ENCODE peak calls at places on chromosomes 7 and 10, in five cellular contexts. Q is bronchial epithelial cell, J is astrocyte of the spinal cord, S is A549, M is fibroblast of pulmonary artery. L is an unnamed sample.
A peak's percentile ranks its signal among the peaks of the same experiment; 100 is the strongest.

GRCh38 chr10:117222552-117223412 is 18.1 kb upstream of the SLC18A2 start:
- DNase-seq in Q (no peak), M (no peak), S (no peak), J (no peak), L (no peak)

GRCh38 chr10:12875100-12875499 is 126.4 kb downstream of the CCDC3 start:
- DNase-seq in M (peak; percentile 5), J (peak; percentile 16), Q (no peak), S (no peak), L (no peak)

GRCh38 chr7:33824911-33825459 is 80.4 kb upstream of the BMPER start:
- DNase-seq in S (no peak), J (no peak), M (no peak), Q (no peak), L (no peak)

GRCh38 chr10:110821508-110821907 is 50.2 kb upstream of the PDCD4 start:
- DNase-seq in Q (no peak), S (no peak), M (no peak), J (no peak), L (no peak)

GRCh38 chr7:50733552-50733951 is 49.1 kb downstream of the GRB10 start:
- DNase-seq in M (peak; percentile 64), J (peak; percentile 57), Q (peak; percentile 98), S (peak; percentile 92), L (no peak)

GRCh38 chr10:34674169-34674568 is 140.9 kb downstream of the PARD3 start:
- DNase-seq in S (no peak), J (no peak), Q (no peak), M (no peak), L (no peak)

GRCh38 chr7:158579662-158580646 is 7.7 kb downstream of the PTPRN2 start:
- DNase-seq in S (no peak), J (no peak), Q (no peak), M (no peak), L (no peak)

GRCh38 chr7:4689668-4690067 is 7.6 kb downstream of the FOXK1 start:
- DNase-seq in Q (no peak), J (no peak), M (no peak), S (no peak), L (no peak)

GRCh38 chr10:128042131-128042610 is 84.1 kb downstream of the MKI67 start:
- DNase-seq in S (no peak), M (no peak), J (no peak), Q (no peak), L (no peak)

GRCh38 chr7:140062118-140062527 is 628 bp downstream of the PARP12 start:
- DNase-seq in J (peak; percentile 12), M (no peak), S (peak; percentile 13), Q (no peak), L (peak; percentile 65)

GRCh38 chr7:143384741-143385631 is 3.8 kb downstream of the ZYX start:
- DNase-seq in S (no peak), Q (no peak), M (peak; percentile 65), J (no peak), L (no peak)

GRCh38 chr10:100656479-100656878 is 88.9 kb upstream of the PAX2 start:
- DNase-seq in S (no peak), J (no peak), M (peak; percentile 37), Q (peak; percentile 81), L (peak; percentile 72)

GRCh38 chr7:1654111-1654510 is 16.0 kb upstream of the ELFN1 start:
- DNase-seq in M (no peak), Q (no peak), J (no peak), S (no peak), L (no peak)

GRCh38 chr10:132170561-132171361 is 16.0 kb upstream of the DPYSL4 start:
- DNase-seq in S (no peak), J (no peak), M (no peak), Q (no peak), L (no peak)

GRCh38 chr7:151245360-151246160 is 2.9 kb downstream of the SMARCD3 start:
- DNase-seq in S (no peak), M (no peak), J (no peak), Q (no peak), L (peak; percentile 91)

GRCh38 chr10:105974803-105975456 is 1189.6 kb downstream of the SORCS1 start:
- DNase-seq in Q (no peak), J (peak; percentile 37), S (peak; percentile 2), M (peak; percentile 43), L (peak; percentile 6)

GRCh38 chr7:106679153-106679931 is 18.4 kb upstream of the CCDC71L start:
- DNase-seq in Q (peak; percentile 33), M (peak; percentile 61), S (peak; percentile 53), J (no peak), L (peak; percentile 19)

GRCh38 chr10:11243425-11244222 is 226.0 kb downstream of the CELF2 start:
- DNase-seq in M (no peak), J (peak; percentile 20), Q (no peak), S (no peak), L (no peak)

GRCh38 chr7:159126496-159127345 is 17.9 kb downstream of the VIPR2 start:
- DNase-seq in S (no peak), J (no peak), M (no peak), Q (no peak), L (no peak)

GRCh38 chr7:142813262-142813661 is 41.6 kb upstream of the EPHB6 start:
- DNase-seq in S (peak; percentile 29), Q (peak; percentile 90), J (peak; percentile 70), M (peak; percentile 57), L (no peak)

GRCh38 chr10:76647276-76647675 is 990.3 kb downstream of the KCNMA1 start:
- DNase-seq in J (no peak), M (peak; percentile 1), S (no peak), Q (no peak), L (no peak)

GRCh38 chr10:32054087-32054486 is 2.1 kb downstream of the KIF5B start:
- DNase-seq in Q (peak; percentile 59), S (peak; percentile 15), J (peak; percentile 63), M (peak; percentile 66), L (no peak)

GRCh38 chr10:102713483-102713813 is 749 bp downstream of the ARL3 start:
- DNase-seq in J (no peak), M (no peak), Q (peak; percentile 20), S (no peak), L (no peak)
- TF ChIP-seq CTCF in J (peak; percentile 37), M (peak; percentile 47), Q (peak; percentile 64), S (peak; percentile 15), L (peak; percentile 22)

DNA sequence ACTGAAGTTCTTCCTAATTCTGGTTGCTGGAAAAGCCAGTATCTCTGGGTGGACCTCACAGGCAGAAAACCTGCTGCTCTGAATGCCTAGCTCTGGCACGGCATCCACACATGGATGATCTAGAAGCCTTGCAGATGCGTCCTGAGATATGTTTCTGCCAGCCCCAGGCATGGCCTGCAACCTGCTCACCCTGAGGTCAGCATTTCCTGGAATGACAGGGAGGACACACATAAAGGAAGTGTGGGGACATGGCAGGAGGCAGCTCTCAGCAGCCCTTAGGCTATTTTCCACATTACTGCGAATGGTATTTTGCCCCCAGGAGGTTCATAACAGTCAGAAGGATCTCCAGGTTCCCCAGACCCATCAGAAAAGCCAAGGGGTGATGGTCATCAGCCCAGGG is 23.2 kb downstream of the PLXNA4 start:
- DNase-seq in M (no peak), J (no peak), Q (no peak), S (no peak), L (no peak)
- TF ChIP-seq CTCF in M (no peak), J (no peak), Q (no peak), S (no peak), L (no peak)

DNA sequence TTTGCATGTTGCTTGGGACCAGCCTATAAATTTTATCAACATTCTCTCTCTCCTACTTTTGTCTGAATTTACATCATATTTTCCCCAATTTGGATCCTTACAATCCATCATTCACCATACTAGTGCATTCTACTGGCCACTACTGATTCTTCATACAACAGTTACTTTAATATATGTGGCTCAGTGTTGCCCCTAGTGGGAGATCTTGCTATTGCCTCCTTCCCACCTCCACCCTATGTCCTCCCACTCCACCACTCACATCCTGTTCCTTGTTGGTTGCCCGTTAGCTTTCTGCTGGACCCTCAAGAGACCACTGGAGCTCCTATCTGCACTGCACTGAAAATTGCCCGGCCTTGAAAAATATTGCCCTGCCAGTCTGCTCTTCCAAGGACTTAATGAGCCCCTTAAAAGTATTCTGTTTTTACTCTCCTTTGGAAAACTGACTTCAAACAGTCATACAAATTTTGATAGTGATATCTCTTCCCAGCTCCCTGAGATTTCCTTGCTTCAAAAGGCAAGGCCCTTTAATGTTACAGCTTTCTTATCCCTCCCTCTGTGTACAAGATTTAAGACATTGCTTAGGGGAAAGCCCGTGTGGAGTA is 243.2 kb upstream of the TMEM229A start:
- DNase-seq in M (peak; percentile 7), J (no peak), Q (peak; percentile 57), S (peak; percentile 32), L (no peak)
- TF ChIP-seq CTCF in M (peak; percentile 32), J (peak; percentile 50), Q (peak; percentile 68), S (peak; percentile 12), L (peak; percentile 58)

DNA sequence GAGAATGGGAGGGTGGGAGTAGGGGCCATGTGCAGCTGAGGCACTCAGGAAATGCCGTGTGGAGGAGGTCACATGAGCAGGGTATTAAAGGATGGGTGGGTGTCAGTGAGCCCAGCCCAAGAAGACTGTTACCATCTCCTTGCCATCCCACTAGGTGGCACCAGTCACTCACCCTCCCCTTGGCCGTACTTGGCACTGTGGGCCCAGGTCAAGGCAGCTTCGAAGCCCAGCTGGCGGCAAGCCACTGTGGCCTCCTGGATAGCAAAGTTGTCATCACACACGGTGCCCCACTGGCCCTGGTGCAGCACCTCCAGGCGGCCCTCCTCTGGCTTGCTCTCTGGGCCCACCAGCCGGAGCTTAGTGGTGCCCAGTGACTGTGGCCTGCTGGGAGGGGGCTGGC is 5.4 kb downstream of the LOXL4 start:
- DNase-seq in Q (peak; percentile 38), J (no peak), M (peak; percentile 53), S (peak; percentile 43), L (no peak)
- TF ChIP-seq CTCF in Q (peak; percentile 85), J (peak; percentile 38), M (peak; percentile 43), S (peak; percentile 29), L (peak; percentile 46)

DNA sequence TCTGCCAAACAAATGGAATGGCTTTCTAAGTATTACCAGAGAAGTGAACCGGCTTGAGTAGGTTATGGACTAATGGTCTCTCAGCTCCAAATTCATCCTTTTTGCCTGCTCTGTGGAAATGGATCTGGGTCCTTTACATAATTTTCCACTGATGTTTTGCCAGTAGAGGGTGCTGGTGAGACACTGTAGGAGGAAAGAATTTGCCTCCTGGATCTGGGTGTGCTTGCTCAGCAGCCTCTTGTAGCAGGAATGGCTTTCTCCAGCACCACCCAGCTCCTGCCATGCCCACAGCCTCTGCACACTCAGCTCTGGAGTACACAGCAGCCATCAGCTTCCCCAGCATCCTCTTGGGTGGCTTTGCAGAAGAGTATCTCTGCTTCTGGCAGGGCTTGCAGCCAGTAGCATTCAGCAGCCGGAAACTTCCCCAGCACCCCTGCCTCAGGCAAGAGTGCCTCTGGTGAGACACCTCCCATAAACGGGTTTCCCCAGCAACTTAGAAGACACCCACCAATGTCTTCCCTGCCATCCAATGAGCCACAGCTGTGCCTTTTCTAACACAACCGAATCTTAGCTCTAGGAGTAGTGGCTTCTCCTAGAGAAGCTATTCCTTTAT is 235.0 kb upstream of the PLPP4 start:
- DNase-seq in M (peak; percentile 51), J (peak; percentile 50), Q (peak; percentile 49), S (peak; percentile 61), L (peak; percentile 59)
- TF ChIP-seq CTCF in M (peak; percentile 49), J (peak; percentile 65), Q (peak; percentile 52), S (peak; percentile 62), L (peak; percentile 66)

GRCh38 chr10:45001382-45002148 is 842 bp downstream of the ZNF22 start:
- DNase-seq in J (peak; percentile 73), S (peak; percentile 23), M (peak; percentile 79), Q (peak; percentile 85), L (peak; percentile 80)
- TF ChIP-seq CTCF in J (peak; percentile 28), S (no peak), M (peak; percentile 30), Q (peak; percentile 26), L (no peak)